ENCODE peak calls at places on chromosomes 16 and 17, in seven cellular contexts. V is T-helper 17 cell; T is amygdala; W is stimulated activated CD8-positive, alpha-beta memory T cell treated with anti-CD3 and anti-CD28 coated beads, Interleukin-7, amount 100 ng/mL, for 1 hour; G is Kasumi-1; L is WERI-Rb-1; D is HCT116. I is an unnamed sample.
A peak's percentile ranks its signal among the peaks of the same experiment; 100 is the strongest.

GRCh38 chr17:70173646-70174045 is 4.3 kb downstream of the KCNJ2 start:
- DNase-seq in W (no peak), V (no peak), L (no peak), T (no peak), G (no peak), D (no peak), I (no peak)

GRCh38 chr17:57561072-57561861 is 183.8 kb downstream of the CCDC182 start:
- DNase-seq in W (no peak), D (no peak), T (no peak), G (peak; percentile 5), V (no peak), L (no peak), I (no peak)

GRCh38 chr17:17416007-17416399 is 60.8 kb upstream of the MED9 start:
- DNase-seq in D (peak; percentile 81), L (peak; percentile 26), G (peak; percentile 1), T (no peak), V (no peak), W (no peak), I (no peak)

GRCh38 chr17:4903051-4903818 is at the start of gene CHRNE:
- DNase-seq in D (peak; percentile 87), V (peak; percentile 47), G (peak; percentile 46), T (peak; percentile 45), W (peak; percentile 59), L (peak; percentile 96), I (peak; percentile 47)

GRCh38 chr16:68629315-68629900 is 15.7 kb upstream of the CDH3 start:
- DNase-seq in D (no peak), G (no peak), W (no peak), L (no peak), T (no peak), V (no peak), I (no peak)

GRCh38 chr17:78013683-78014467 is 55.4 kb downstream of the TNRC6C start:
- DNase-seq in G (peak; percentile 94), L (peak; percentile 57), D (peak; percentile 54), V (no peak), T (no peak), W (peak; percentile 21), I (no peak)

GRCh38 chr17:46890638-46891037 is 32.3 kb upstream of the GOSR2 start:
- DNase-seq in W (no peak), G (peak; percentile 36), L (no peak), T (no peak), D (no peak), V (no peak), I (no peak)

GRCh38 chr16:86653289-86654006 is 75.1 kb downstream of the FOXL1 start:
- DNase-seq in T (no peak), G (no peak), V (no peak), W (no peak), D (no peak), L (no peak), I (no peak)

GRCh38 chr16:85645021-85645589 is 32.0 kb downstream of the GSE1 start:
- DNase-seq in T (no peak), W (no peak), L (no peak), G (no peak), V (no peak), D (peak; percentile 75), I (no peak)

GRCh38 chr17:29066603-29067002 is 23.7 kb downstream of the PIPOX start:
- DNase-seq in V (no peak), G (no peak), W (no peak), L (peak; percentile 89), T (no peak), D (no peak), I (no peak)

GRCh38 chr16:73232555-73233422 is 184.9 kb upstream of the ZFHX3 start:
- DNase-seq in V (no peak), W (no peak), L (no peak), T (no peak), D (peak; percentile 36), G (no peak), I (peak; percentile 13)

GRCh38 chr16:49484454-49484853 is 110.8 kb downstream of the C16orf78 start:
- DNase-seq in L (no peak), G (no peak), W (no peak), V (no peak), D (no peak), T (no peak), I (peak; percentile 63)

GRCh38 chr17:51260960-51261958 is 913 bp downstream of the UTP18 start:
- DNase-seq in T (no peak), D (peak; percentile 35), V (peak; percentile 83), L (peak; percentile 81), G (peak; percentile 68), W (peak; percentile 49), I (peak; percentile 23)

GRCh38 chr16:11852092-11852809 is 909 bp upstream of the RSL1D1 start:
- DNase-seq in L (no peak), D (no peak), T (no peak), V (peak; percentile 16), G (peak; percentile 7), W (no peak), I (no peak)

GRCh38 chr16:62213763-62214162 is 177.5 kb upstream of the CDH8 start:
- DNase-seq in L (peak; percentile 9), W (no peak), V (no peak), G (no peak), T (no peak), D (no peak), I (no peak)

I was measured in hypothalamus.